ENCODE peak calls at places on chromosomes 6 and 20, in eight cellular contexts. Q is astrocyte; C is head of caudate nucleus; R is activated naive CD8-positive, alpha-beta T cell treated with anti-CD3 and anti-CD28 coated beads for 36 hours; L is right cardiac atrium; I is central memory CD8-positive, alpha-beta T cell; E is psoas muscle; V is posterior cingulate gyrus. T is an unnamed sample.
A peak's percentile ranks its signal among the peaks of the same experiment; 100 is the strongest.

GRCh38 chr6:169251371-169251802 is 2.3 kb downstream of the THBS2 start:
- DNase-seq in Q (no peak), C (peak; percentile 45), R (no peak), L (peak; percentile 76), I (no peak), E (no peak), V (no peak), T (no peak)

GRCh38 chr6:160388922-160389321 is 40.7 kb downstream of the SLC22A3 start:
- DNase-seq in Q (no peak), C (no peak), R (no peak), L (no peak), I (no peak), E (no peak), V (no peak), T (no peak)

GRCh38 chr20:17536944-17537444 is 5.8 kb upstream of the BFSP1 start:
- DNase-seq in Q (peak; percentile 55), C (peak; percentile 62), R (peak; percentile 61), L (peak; percentile 83), I (peak; percentile 57), E (peak; percentile 63), V (peak; percentile 34), T (peak; percentile 48)

GRCh38 chr6:133705071-133705470 is 183.8 kb upstream of the TCF21 start:
- DNase-seq in Q (peak; percentile 59), C (no peak), R (no peak), L (no peak), I (no peak), E (no peak), V (no peak), T (no peak)

GRCh38 chr20:49478754-49479689 is 3.4 kb downstream of the KCNB1 start:
- DNase-seq in Q (no peak), C (no peak), R (no peak), L (no peak), I (no peak), E (no peak), V (no peak), T (no peak)

GRCh38 chr6:24710519-24711303 is 8.2 kb downstream of the C6orf62 start:
- DNase-seq in Q (no peak), C (no peak), R (no peak), L (no peak), I (no peak), E (no peak), V (no peak), T (no peak)

GRCh38 chr20:3740600-3741301 is 8.3 kb downstream of the HSPA12B start:
- DNase-seq in Q (no peak), C (no peak), R (no peak), L (no peak), I (no peak), E (no peak), V (no peak), T (no peak)

GRCh38 chr6:41878246-41878645 is 16.9 kb downstream of the USP49 start:
- DNase-seq in Q (peak; percentile 74), C (no peak), R (no peak), L (no peak), I (no peak), E (no peak), V (no peak), T (no peak)